ENCODE peak calls at places on chromosomes 7 and 10, in five cellular contexts. One of them, this sample, is unnamed.

GRCh38 chr10:75827591-75827990 is 396.2 kb downstream of the LRMDA start:
- DNase-seq in HepG2: no peak
- DNase-seq in GM12878: no peak
- DNase-seq in H1: no peak
- DNase-seq in NT2/D1: no peak
- DNase-seq in this sample: no peak

GRCh38 chr10:6388261-6388893 is 185.6 kb downstream of the PFKFB3 start:
- DNase-seq in H1: no peak
- DNase-seq in NT2/D1: no peak
- DNase-seq in HepG2: no peak
- DNase-seq in GM12878: no peak
- DNase-seq in this sample: no peak

GRCh38 chr10:133129854-133130495 is 30.0 kb upstream of the KNDC1 start:
- DNase-seq in NT2/D1: no peak
- DNase-seq in H1: no peak
- DNase-seq in HepG2: no peak
- DNase-seq in GM12878: no peak
- DNase-seq in this sample: no peak

GRCh38 chr10:6239213-6239991 is 36.7 kb downstream of the PFKFB3 start:
- DNase-seq in H1: no peak
- DNase-seq in NT2/D1: peak
- DNase-seq in GM12878: peak
- DNase-seq in HepG2: peak
- DNase-seq in this sample: peak

GRCh38 chr7:47153571-47153970 is 428.3 kb downstream of the TNS3 start:
- DNase-seq in NT2/D1: peak
- DNase-seq in GM12878: no peak
- DNase-seq in H1: peak
- DNase-seq in HepG2: peak
- DNase-seq in this sample: no peak

GRCh38 chr10:3588346-3588745 is 196.7 kb downstream of the KLF6 start:
- DNase-seq in H1: no peak
- DNase-seq in HepG2: no peak
- DNase-seq in NT2/D1: no peak
- DNase-seq in GM12878: no peak
- DNase-seq in this sample: no peak

GRCh38 chr10:34727595-34728033 is 87.5 kb downstream of the PARD3 start:
- DNase-seq in H1: no peak
- DNase-seq in HepG2: peak
- DNase-seq in NT2/D1: no peak
- DNase-seq in GM12878: no peak
- DNase-seq in this sample: no peak

GRCh38 chr7:69735582-69735981 is 137.3 kb downstream of the AUTS2 start:
- DNase-seq in GM12878: no peak
- DNase-seq in HepG2: no peak
- DNase-seq in H1: no peak
- DNase-seq in NT2/D1: no peak
- DNase-seq in this sample: no peak

GRCh38 chr10:57890691-57891090 is 377.0 kb downstream of the IPMK start:
- DNase-seq in HepG2: no peak
- DNase-seq in NT2/D1: no peak
- DNase-seq in H1: no peak
- DNase-seq in GM12878: no peak
- DNase-seq in this sample: no peak

GRCh38 chr10:63521389-63522128 is at the start of gene REEP3:
- DNase-seq in H1: no peak
- DNase-seq in NT2/D1: peak
- DNase-seq in HepG2: peak
- DNase-seq in GM12878: no peak
- DNase-seq in this sample: peak

GRCh38 chr10:27759483-27760281 is 14.1 kb upstream of the MKX start:
- DNase-seq in H1: no peak
- DNase-seq in GM12878: no peak
- DNase-seq in HepG2: no peak
- DNase-seq in NT2/D1: no peak
- DNase-seq in this sample: no peak

GRCh38 chr10:44042926-44043602 is 341.8 kb downstream of the CXCL12 start:
- DNase-seq in NT2/D1: no peak
- DNase-seq in GM12878: no peak
- DNase-seq in HepG2: no peak
- DNase-seq in H1: no peak
- DNase-seq in this sample: no peak

GRCh38 chr10:76432274-76433012 is 1001.0 kb downstream of the LRMDA start:
- DNase-seq in HepG2: no peak
- DNase-seq in H1: no peak
- DNase-seq in NT2/D1: peak
- DNase-seq in GM12878: no peak
- DNase-seq in this sample: no peak

GRCh38 chr7:130008941-130009847 is 42.0 kb downstream of the ZC3HC1 start:
- DNase-seq in NT2/D1: no peak
- DNase-seq in H1: no peak
- DNase-seq in GM12878: no peak
- DNase-seq in HepG2: peak
- DNase-seq in this sample: no peak

GRCh38 chr10:89398003-89398749 is 5.8 kb downstream of the IFIT1 start:
- DNase-seq in HepG2: no peak
- DNase-seq in H1: no peak
- DNase-seq in NT2/D1: no peak
- DNase-seq in GM12878: no peak
- DNase-seq in this sample: no peak

GRCh38 chr7:139823855-139824670 is 5.0 kb upstream of the TBXAS1 start:
- DNase-seq in GM12878: no peak
- DNase-seq in NT2/D1: no peak
- DNase-seq in HepG2: no peak
- DNase-seq in H1: no peak
- DNase-seq in this sample: no peak

GRCh38 chr10:97494151-97494550 is 4.1 kb downstream of the MMS19 start:
- DNase-seq in GM12878: no peak
- DNase-seq in H1: no peak
- DNase-seq in HepG2: no peak
- DNase-seq in NT2/D1: no peak
- DNase-seq in this sample: no peak

GRCh38 chr10:351770-352318 is 216.6 kb downstream of the ZMYND11 start:
- DNase-seq in HepG2: no peak
- DNase-seq in NT2/D1: no peak
- DNase-seq in H1: no peak
- DNase-seq in GM12878: no peak
- DNase-seq in this sample: no peak

GRCh38 chr7:24058953-24059352 is 225.0 kb upstream of the NPY start:
- DNase-seq in NT2/D1: no peak
- DNase-seq in HepG2: no peak
- DNase-seq in H1: no peak
- DNase-seq in GM12878: no peak
- DNase-seq in this sample: no peak

GRCh38 chr10:76036410-76036940 is 605.1 kb downstream of the LRMDA start:
- DNase-seq in HepG2: no peak
- DNase-seq in GM12878: no peak
- DNase-seq in NT2/D1: peak
- DNase-seq in H1: peak
- DNase-seq in this sample: peak

GRCh38 chr10:62050941-62051433 is 149.5 kb downstream of the ARID5B start:
- DNase-seq in NT2/D1: no peak
- DNase-seq in H1: no peak
- DNase-seq in HepG2: peak
- DNase-seq in GM12878: peak
- DNase-seq in this sample: no peak

GRCh38 chr10:75071164-75071489 is 40.3 kb upstream of the SAMD8 start:
- DNase-seq in GM12878: no peak
- DNase-seq in NT2/D1: no peak
- DNase-seq in H1: no peak
- DNase-seq in HepG2: no peak
- DNase-seq in this sample: no peak

GRCh38 chr10:33559105-33559504 is 224.6 kb upstream of the NRP1 start:
- DNase-seq in H1: no peak
- DNase-seq in HepG2: no peak
- DNase-seq in NT2/D1: no peak
- DNase-seq in GM12878: no peak
- DNase-seq in this sample: no peak

GRCh38 chr7:12893292-12893691 is 205.9 kb downstream of the ARL4A start:
- DNase-seq in HepG2: no peak
- DNase-seq in H1: no peak
- DNase-seq in GM12878: no peak
- DNase-seq in NT2/D1: no peak
- DNase-seq in this sample: no peak

GRCh38 chr7:5377279-5377678 is 46.4 kb downstream of the TNRC18 start:
- DNase-seq in H1: no peak
- DNase-seq in GM12878: no peak
- DNase-seq in NT2/D1: no peak
- DNase-seq in HepG2: no peak
- DNase-seq in this sample: no peak

GRCh38 chr7:137903382-137904169 is 56.8 kb upstream of the DGKI start:
- DNase-seq in HepG2: peak
- DNase-seq in H1: peak
- DNase-seq in NT2/D1: peak
- DNase-seq in GM12878: peak
- DNase-seq in this sample: peak

DNA sequence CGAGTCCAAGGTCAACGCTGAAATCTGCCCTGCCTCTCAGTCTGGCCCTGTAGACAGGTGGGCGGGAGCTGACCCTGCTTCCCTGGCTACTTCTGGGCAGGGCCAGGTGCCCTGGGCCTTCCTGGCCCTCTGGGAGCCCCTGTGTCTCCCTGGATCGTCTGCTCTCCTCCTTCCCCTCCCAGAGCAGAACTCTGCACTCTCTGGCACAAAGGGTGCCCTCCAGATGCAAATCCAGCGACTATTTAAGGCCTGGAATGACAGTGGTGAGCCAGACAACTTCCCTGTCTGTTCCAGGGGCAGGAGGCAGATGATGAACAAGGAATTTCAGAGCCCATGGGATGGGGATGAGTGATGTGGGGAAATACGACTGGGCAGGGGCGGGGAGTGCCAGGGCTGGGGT is 63.4 kb downstream of the C10orf105 start:
- DNase-seq in NT2/D1: no peak
- DNase-seq in H1: no peak
- DNase-seq in GM12878: no peak
- DNase-seq in HepG2: no peak
- DNase-seq in this sample: no peak
- TF ChIP-seq SUZ12 in NT2/D1: no peak
- TF ChIP-seq SUZ12 in H1: no peak
- TF ChIP-seq SUZ12 in GM12878: no peak
- TF ChIP-seq SUZ12 in HepG2: no peak
- TF ChIP-seq SUZ12 in this sample: no peak

GRCh38 chr7:77427996-77428603 is 12.0 kb upstream of the GSAP start:
- DNase-seq in GM12878: no peak
- DNase-seq in H1: no peak
- DNase-seq in HepG2: no peak
- DNase-seq in NT2/D1: no peak
- DNase-seq in this sample: no peak

GRCh38 chr7:77425151-77426051 is 9.3 kb upstream of the GSAP start:
- DNase-seq in H1: no peak
- DNase-seq in GM12878: no peak
- DNase-seq in HepG2: peak
- DNase-seq in NT2/D1: peak
- DNase-seq in this sample: no peak

GRCh38 chr7:77428777-77429231 is 12.7 kb upstream of the GSAP start:
- DNase-seq in NT2/D1: no peak
- DNase-seq in HepG2: no peak
- DNase-seq in GM12878: no peak
- DNase-seq in H1: no peak
- DNase-seq in this sample: no peak

GRCh38 chr7:77426521-77427051 is 10.4 kb upstream of the GSAP start:
- DNase-seq in GM12878: no peak
- DNase-seq in HepG2: no peak
- DNase-seq in NT2/D1: no peak
- DNase-seq in H1: no peak
- DNase-seq in this sample: no peak

DNA sequence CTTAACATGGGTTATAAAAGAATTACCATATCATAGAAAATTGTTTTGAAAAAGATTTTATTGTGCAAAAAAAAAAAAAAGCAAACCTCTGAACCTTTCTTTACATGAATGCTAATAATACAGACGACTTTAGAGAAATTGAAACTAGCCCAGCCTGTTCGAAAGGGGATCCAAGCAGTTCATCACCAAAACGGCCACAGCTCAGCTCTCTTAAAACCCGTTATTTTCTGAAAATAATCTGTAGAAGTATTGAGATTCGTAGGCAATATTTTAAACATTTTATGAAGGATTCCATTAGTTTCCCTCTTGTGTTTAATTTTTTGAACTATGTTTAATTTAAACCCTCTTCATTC is 9.9 kb upstream of the GSAP start:
- DNase-seq in HepG2: no peak
- DNase-seq in H1: no peak
- DNase-seq in GM12878: no peak
- DNase-seq in NT2/D1: no peak
- DNase-seq in this sample: no peak
- TF ChIP-seq SUZ12 in HepG2: no peak
- TF ChIP-seq SUZ12 in H1: no peak
- TF ChIP-seq SUZ12 in GM12878: no peak
- TF ChIP-seq SUZ12 in NT2/D1: no peak
- TF ChIP-seq SUZ12 in this sample: no peak

DNA sequence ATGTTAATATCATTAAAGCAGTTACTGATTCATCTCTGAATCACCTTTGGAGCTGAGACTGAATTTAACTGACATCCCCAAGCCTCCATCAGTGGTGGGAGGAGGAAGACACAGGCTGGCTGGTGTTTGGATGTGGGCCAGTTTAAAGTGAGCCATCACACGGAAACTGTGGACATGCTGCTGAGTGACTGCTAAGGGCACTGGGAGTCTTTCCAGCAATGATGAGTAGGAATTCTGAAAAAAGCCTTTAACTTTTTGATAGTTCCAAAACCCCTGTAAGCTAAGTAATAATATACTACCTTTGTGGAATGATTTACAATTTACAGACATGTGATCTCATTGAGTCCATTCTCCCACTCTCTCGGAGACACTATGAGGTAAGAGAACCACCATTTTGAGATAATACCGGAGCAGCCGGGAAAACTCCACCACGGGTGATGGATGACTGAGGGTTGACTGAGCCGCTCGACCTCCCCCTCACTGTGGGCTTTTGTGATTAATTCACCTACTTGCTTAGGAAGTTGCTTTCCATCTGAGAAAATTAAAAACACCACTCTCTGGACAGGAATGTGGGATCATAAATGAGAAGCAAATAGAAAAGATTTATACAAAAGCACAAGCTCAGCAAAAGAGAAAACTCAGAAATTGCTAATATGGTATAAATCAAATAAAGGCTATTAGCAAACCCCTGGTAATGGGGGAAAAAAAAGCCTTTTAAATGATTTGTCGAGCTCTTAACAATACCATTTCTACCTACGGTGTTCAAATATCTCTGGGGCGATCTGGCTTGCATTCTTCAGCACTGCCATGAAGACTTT is 194.8 kb downstream of the FANK1 start:
- DNase-seq in NT2/D1: no peak
- DNase-seq in HepG2: no peak
- DNase-seq in GM12878: no peak
- DNase-seq in H1: no peak
- DNase-seq in this sample: no peak
- TF ChIP-seq SUZ12 in NT2/D1: no peak
- TF ChIP-seq SUZ12 in HepG2: no peak
- TF ChIP-seq SUZ12 in GM12878: no peak
- TF ChIP-seq SUZ12 in H1: no peak
- TF ChIP-seq SUZ12 in this sample: no peak

DNA sequence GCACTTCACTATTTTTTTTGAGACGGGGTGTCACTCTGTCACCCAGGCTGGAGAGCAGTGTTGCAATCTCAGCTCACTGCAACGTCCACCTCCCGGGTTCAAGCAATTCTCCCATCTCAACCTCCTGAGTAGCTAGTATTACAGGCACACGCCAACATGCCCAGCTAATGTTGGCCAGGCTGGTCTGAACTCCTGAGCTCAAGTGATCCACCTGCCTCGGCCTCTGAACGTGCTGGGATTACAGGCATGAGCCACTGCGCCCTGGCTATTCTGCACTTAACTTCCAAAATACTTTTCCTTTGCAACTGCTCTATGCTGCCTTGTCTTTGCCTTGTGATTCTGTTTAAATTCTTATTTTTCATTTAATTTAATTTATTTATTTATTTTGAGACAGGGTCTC is 67.0 kb upstream of the ZNF479 start:
- DNase-seq in H1: no peak
- DNase-seq in HepG2: no peak
- DNase-seq in GM12878: no peak
- DNase-seq in NT2/D1: no peak
- DNase-seq in this sample: no peak
- TF ChIP-seq SUZ12 in H1: no peak
- TF ChIP-seq SUZ12 in HepG2: no peak
- TF ChIP-seq SUZ12 in GM12878: no peak
- TF ChIP-seq SUZ12 in NT2/D1: no peak
- TF ChIP-seq SUZ12 in this sample: no peak

This sample was measured in HEK293T.